ENCODE peak calls at places on chromosomes 6 and 20, in ten cellular contexts. C is SK-N-SH; P is heart left ventricle; H is stimulated activated naive CD4-positive, alpha-beta T cell; W is NCI-H774; T is lung; L is naive B cell; S is activated T-helper 2 cell treated with anti-CD3 and anti-CD28 coated beads, Interferon-gamma antibody, Interleukin-2, Interleukin-4, amounts not matched to agents 10 μg/mL and 5 μg/mL and 100 μg/mL, durations not matched to agents 14 hours and 24 hours and 36 hours; O is CD8-positive, alpha-beta T cell; N is COR-L47. E is an unnamed sample.

GRCh38 chr6:29926795-29927427 is 15.4 kb upstream of the HLA-A start:
- DNase-seq in C (no peak), P (peak), H (peak), W (no peak), T (peak), L (peak), S (peak), O (peak), N (no peak), E (peak)

GRCh38 chr6:159106627-159107241 is 61.9 kb upstream of the TAGAP start:
- DNase-seq in C (no peak), P (peak), H (peak), W (peak), T (peak), L (peak), S (peak), O (peak), N (no peak), E (peak)

GRCh38 chr6:21133902-21134301 is 459.6 kb upstream of the SOX4 start:
- DNase-seq in C (no peak), P (no peak), H (no peak), W (no peak), T (no peak), L (no peak), S (no peak), O (no peak), N (no peak), E (no peak)

GRCh38 chr6:155270566-155271091 is 6.8 kb downstream of the CLDN20 start:
- DNase-seq in C (no peak), P (no peak), H (no peak), W (peak), T (no peak), L (no peak), S (no peak), O (no peak), N (no peak), E (no peak)

GRCh38 chr6:75183099-75183541 is 22.7 kb downstream of the COL12A1 start:
- DNase-seq in C (no peak), P (no peak), H (no peak), W (no peak), T (no peak), L (no peak), S (no peak), O (no peak), N (no peak), E (no peak)

GRCh38 chr20:57928181-57928967 is 218.6 kb upstream of the PMEPA1 start:
- DNase-seq in C (no peak), P (no peak), H (no peak), W (no peak), T (no peak), L (no peak), S (no peak), O (no peak), N (no peak), E (no peak)

GRCh38 chr20:34974246-34974645 is 18.6 kb downstream of the MYH7B start:
- DNase-seq in C (no peak), P (no peak), H (no peak), W (no peak), T (no peak), L (no peak), S (no peak), O (no peak), N (no peak), E (no peak)

GRCh38 chr6:30749554-30750378 is 5.4 kb upstream of the IER3 start:
- DNase-seq in C (no peak), P (no peak), H (no peak), W (no peak), T (no peak), L (no peak), S (no peak), O (no peak), N (no peak), E (no peak)

GRCh38 chr6:45052325-45052724 is 275.8 kb upstream of the RUNX2 start:
- DNase-seq in C (no peak), P (no peak), H (no peak), W (no peak), T (no peak), L (no peak), S (no peak), O (no peak), N (no peak), E (no peak)

GRCh38 chr6:44022671-44023352 is 104.4 kb downstream of the MRPL14 start:
- DNase-seq in C (no peak), P (no peak), H (no peak), W (no peak), T (no peak), L (no peak), S (no peak), O (no peak), N (no peak), E (no peak)

GRCh38 chr6:38262041-38262440 is 377.7 kb downstream of the BTBD9 start:
- DNase-seq in C (no peak), P (no peak), H (no peak), W (no peak), T (no peak), L (no peak), S (no peak), O (no peak), N (no peak), E (no peak)

GRCh38 chr20:64138276-64138815 is 25.9 kb upstream of the MYT1 start:
- DNase-seq in C (peak), P (no peak), H (no peak), W (no peak), T (no peak), L (no peak), S (no peak), O (no peak), N (no peak), E (no peak)

GRCh38 chr20:6007094-6007528 is 46.7 kb downstream of the LRRN4 start:
- DNase-seq in C (peak), P (no peak), H (no peak), W (no peak), T (no peak), L (no peak), S (no peak), O (no peak), N (no peak), E (no peak)

GRCh38 chr20:9126527-9126926 is 57.6 kb downstream of the PLCB4 start:
- DNase-seq in C (no peak), P (no peak), H (no peak), W (no peak), T (no peak), L (no peak), S (no peak), O (no peak), N (no peak), E (no peak)

GRCh38 chr20:50415031-50415515 is 95.1 kb upstream of the PTPN1 start:
- DNase-seq in C (no peak), P (no peak), H (no peak), W (no peak), T (peak), L (no peak), S (no peak), O (no peak), N (no peak), E (no peak)